ENCODE peak calls at places on chromosomes 12 and 14, in four cellular contexts. Z, X, Q and W are unnamed samples.

GRCh38 chr12:27560126-27560525 is 36.1 kb downstream of the PPFIBP1 start:
- DNase-seq in Z (no peak), Q (no peak), X (no peak), W (no peak)

GRCh38 chr12:23014749-23015148 is 389.8 kb downstream of the ETNK1 start:
- DNase-seq in Z (no peak), X (no peak), Q (no peak), W (no peak)

GRCh38 chr12:94725375-94726168 is 75.2 kb upstream of the TMCC3 start:
- DNase-seq in Z (peak; percentile 47), Q (no peak), X (no peak), W (peak; percentile 53)

GRCh38 chr12:56487448-56488040 is 417 bp downstream of the GLS2 start:
- DNase-seq in Z (peak; percentile 23), X (no peak), Q (peak; percentile 83), W (peak; percentile 80)

GRCh38 chr12:92943482-92944250 is 14.6 kb upstream of the EEA1 start:
- DNase-seq in Z (peak; percentile 72), Q (no peak), X (no peak), W (no peak)

GRCh38 chr14:76786556-76786955 is 25.3 kb downstream of the VASH1 start:
- DNase-seq in X (no peak), Q (peak; percentile 24), Z (no peak), W (no peak)

GRCh38 chr12:123108682-123109066 is 42.2 kb downstream of the PITPNM2 start:
- DNase-seq in X (no peak), Q (no peak), Z (no peak), W (no peak)

GRCh38 chr12:115632323-115632722 is 645.2 kb downstream of the MED13L start:
- DNase-seq in X (no peak), Q (no peak), Z (no peak), W (no peak)

GRCh38 chr12:5497329-5498058 is 65.6 kb downstream of the NTF3 start:
- DNase-seq in Q (no peak), Z (peak; percentile 16), X (no peak), W (no peak)

GRCh38 chr12:79069009-79069408 is 204.4 kb downstream of the SYT1 start:
- DNase-seq in Q (no peak), X (no peak), Z (no peak), W (no peak)

GRCh38 chr14:55077155-55077554 is 25.7 kb downstream of the MAPK1IP1L start:
- DNase-seq in Q (peak; percentile 45), X (no peak), Z (peak; percentile 59), W (no peak)

GRCh38 chr14:63672417-63673180 is 30.9 kb upstream of the WDR89 start:
- DNase-seq in X (no peak), Q (no peak), Z (no peak), W (no peak)

GRCh38 chr12:63898764-63899337 is 54.4 kb downstream of the SRGAP1 start:
- DNase-seq in Q (no peak), X (no peak), Z (no peak), W (no peak)

GRCh38 chr14:91835197-91835919 is 32.0 kb downstream of the TC2N start:
- DNase-seq in X (no peak), Q (no peak), Z (no peak), W (no peak)

GRCh38 chr12:131369094-131369845 is 341.6 kb upstream of the SFSWAP start:
- DNase-seq in X (no peak), Z (no peak), Q (no peak), W (no peak)

GRCh38 chr12:12439636-12440035 is 82.8 kb downstream of the BORCS5 start:
- DNase-seq in X (no peak), Q (no peak), Z (peak; percentile 41), W (no peak)

GRCh38 chr14:71523630-71524320 is 408.5 kb upstream of the RGS6 start:
- DNase-seq in Q (no peak), X (no peak), Z (peak; percentile 10), W (no peak)

GRCh38 chr14:104550849-104551728 is 28.5 kb upstream of the C14orf180 start:
- DNase-seq in X (no peak), Q (no peak), Z (no peak), W (no peak)

GRCh38 chr12:105507311-105508035 is 177.0 kb downstream of the C12orf75 start:
- DNase-seq in Q (no peak), Z (no peak), X (no peak), W (no peak)

GRCh38 chr14:38004610-38004879 is 203.2 kb upstream of the SSTR1 start:
- DNase-seq in Z (no peak), X (peak; percentile 5), Q (no peak), W (no peak)

GRCh38 chr14:103527408-103528157 is 1.4 kb upstream of the TRMT61A start:
- DNase-seq in Z (peak; percentile 57), Q (no peak), X (no peak), W (no peak)

GRCh38 chr14:105412768-105413541 is 6.7 kb upstream of the MTA1 start:
- DNase-seq in Z (no peak), X (no peak), Q (no peak), W (no peak)

GRCh38 chr14:104224516-104225281 is 86.3 kb downstream of the KIF26A start:
- DNase-seq in X (no peak), Q (peak; percentile 88), Z (peak; percentile 2), W (peak; percentile 66)

GRCh38 chr12:17928708-17929366 is 161.2 kb downstream of the RERGL start:
- DNase-seq in X (no peak), Q (no peak), Z (no peak), W (no peak)

GRCh38 chr14:80095623-80096022 is 115.7 kb downstream of the DIO2 start:
- DNase-seq in X (no peak), Z (peak; percentile 15), Q (no peak), W (no peak)

GRCh38 chr14:90624228-90624627 is 192.0 kb downstream of the TTC7B start:
- DNase-seq in Z (peak; percentile 83), X (no peak), Q (no peak), W (no peak)

GRCh38 chr14:101506211-101506920 is 54.9 kb upstream of the DIO3 start:
- DNase-seq in X (no peak), Z (no peak), Q (no peak), W (peak; percentile 17)

GRCh38 chr14:81990312-81990761 is 456.7 kb upstream of the SEL1L start:
- DNase-seq in X (peak; percentile 72), Z (peak; percentile 44), Q (peak; percentile 75), W (peak; percentile 39)

GRCh38 chr12:94012508-94013044 is 135.8 kb upstream of the PLXNC1 start:
- DNase-seq in Z (no peak), Q (no peak), X (no peak), W (no peak)

GRCh38 chr14:73458219-73458976 is at the start of gene NUMB:
- DNase-seq in Q (peak; percentile 93), Z (peak; percentile 100), X (peak; percentile 100), W (peak; percentile 99)

GRCh38 chr14:87066221-87066817 is 926.7 kb downstream of the GALC start:
- DNase-seq in Q (no peak), X (no peak), Z (peak; percentile 3), W (no peak)

GRCh38 chr14:39398382-39398781 is 33.9 kb downstream of the FBXO33 start:
- DNase-seq in Q (no peak), Z (no peak), X (no peak), W (no peak)
- H2BK15ac ChIP-seq in Q (no peak overlapping the region), Z (no peak overlapping the region), X (no peak overlapping the region), W (no peak overlapping the region)

GRCh38 chr12:89324437-89324836 is 27.9 kb downstream of the DUSP6 start:
- DNase-seq in Z (no peak), Q (no peak), X (no peak), W (no peak)

GRCh38 chr12:89319606-89320005 is 32.7 kb downstream of the DUSP6 start:
- DNase-seq in Q (no peak), X (no peak), Z (no peak), W (no peak)

GRCh38 chr12:89319111-89319510 is 33.2 kb downstream of the DUSP6 start:
- DNase-seq in Q (no peak), Z (peak; percentile 36), X (no peak), W (no peak)

GRCh38 chr12:89323568-89324218 is 28.6 kb downstream of the DUSP6 start:
- DNase-seq in Z (no peak), X (no peak), Q (no peak), W (no peak)

GRCh38 chr12:89320735-89321134 is 31.6 kb downstream of the DUSP6 start:
- DNase-seq in X (no peak), Z (no peak), Q (no peak), W (no peak)
- H2BK12ac ChIP-seq in X (no peak overlapping the region), Z (no peak overlapping the region), Q (no peak overlapping the region), W (no peak overlapping the region)

GRCh38 chr12:14260011-14260993 is 105.2 kb upstream of the ATF7IP start:
- DNase-seq in Z (peak; percentile 91), Q (peak; percentile 93), X (peak; percentile 86), W (peak; percentile 99)
- H3K9ac ChIP-seq in Z (peak overlapping the region; percentile 95), Q (peak overlapping the region; percentile 83), X (no peak overlapping the region), W (peak overlapping the region; percentile 57)

GRCh38 chr12:14928946-14929345 is 9.4 kb downstream of the ERP27 start:
- DNase-seq in X (no peak), Q (no peak), Z (no peak), W (no peak)
- H2BK15ac ChIP-seq in X (no peak overlapping the region), Q (no peak overlapping the region), Z (no peak overlapping the region), W (no peak overlapping the region)

GRCh38 chr12:52050771-52051541 is at the start of gene NR4A1:
- DNase-seq in Z (peak; percentile 98), X (peak; percentile 93), Q (peak; percentile 87), W (peak; percentile 94)
- H2BK12ac ChIP-seq in Z (no peak within 1 kb of the TSS), X (peak within 1 kb of the TSS; percentile 99), Q (peak within 1 kb of the TSS; percentile 60), W (no peak within 1 kb of the TSS)

GRCh38 chr14:88164906-88165534 is 158.0 kb downstream of the KCNK10 start:
- DNase-seq in Z (no peak), Q (no peak), X (no peak), W (no peak)
- H3K9ac ChIP-seq in Z (no peak overlapping the region), Q (no peak overlapping the region), X (no peak overlapping the region), W (no peak overlapping the region)